ENCODE peak calls at places on chromosomes 1 and 21, in five cellular contexts. L is ovary, E is endodermal cell, Z is Panc1, J is fibroblast of lung. R is an unnamed sample.

GRCh38 chr1:156551066-156551643 is 21.2 kb downstream of the IQGAP3 start:
- DNase-seq in Z (no peak), E (no peak), J (no peak), L (no peak), R (no peak)

GRCh38 chr1:70922196-70922595 is 125.4 kb downstream of the PTGER3 start:
- DNase-seq in Z (no peak), J (no peak), L (no peak), E (no peak), R (no peak)

GRCh38 chr21:18524097-18524496 is 120.5 kb upstream of the TMPRSS15 start:
- DNase-seq in L (no peak), E (no peak), Z (no peak), J (no peak), R (no peak)

GRCh38 chr1:6108476-6108875 is 62.8 kb downstream of the KCNAB2 start:
- DNase-seq in J (no peak), L (no peak), E (no peak), Z (no peak), R (no peak)

GRCh38 chr1:234909851-234910250 is 218.8 kb downstream of the TOMM20 start:
- DNase-seq in L (no peak), E (no peak), Z (no peak), J (no peak), R (no peak)

GRCh38 chr1:115604508-115604907 is 37.3 kb upstream of the VANGL1 start:
- DNase-seq in L (no peak), J (no peak), Z (no peak), E (no peak), R (no peak)

GRCh38 chr1:3555131-3555920 is 56.0 kb downstream of the MEGF6 start:
- DNase-seq in E (no peak), Z (no peak), L (no peak), J (no peak), R (no peak)

GRCh38 chr21:35257413-35257812 is 208.3 kb upstream of the RUNX1 start:
- DNase-seq in L (peak; percentile 47), E (no peak), J (peak; percentile 95), Z (peak; percentile 61), R (peak; percentile 68)

GRCh38 chr1:67850151-67850551 is 16.9 kb upstream of the GNG12 start:
- DNase-seq in J (peak; percentile 63), Z (no peak), E (peak; percentile 54), L (no peak), R (no peak)

GRCh38 chr1:29784276-29785136 is 548.2 kb downstream of the PTPRU start:
- DNase-seq in E (no peak), Z (no peak), J (no peak), L (no peak), R (no peak)

GRCh38 chr1:28064064-28064463 is 24.3 kb downstream of the EYA3 start:
- DNase-seq in J (peak; percentile 63), Z (no peak), E (no peak), L (no peak), R (no peak)

DNA sequence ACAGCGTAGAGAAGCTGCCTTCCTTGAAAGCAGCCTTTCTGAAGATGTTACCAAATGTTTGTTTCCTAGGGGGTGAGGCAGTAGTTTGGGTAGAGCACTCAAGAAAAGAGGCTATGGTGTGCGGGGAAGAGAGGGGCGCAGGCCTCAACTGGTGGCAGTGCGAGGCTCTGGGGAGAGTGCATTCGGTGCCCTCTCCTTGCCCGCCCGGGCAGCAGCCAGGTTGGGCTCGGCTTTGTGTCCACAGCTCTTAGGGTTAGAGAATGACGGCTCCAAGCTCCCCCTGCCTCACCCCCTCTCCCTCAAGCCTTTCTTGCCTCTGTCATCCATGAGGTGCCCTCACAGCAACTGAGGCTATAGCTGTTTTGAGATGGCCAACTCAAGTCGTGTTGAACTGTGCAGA is 899 bp upstream of the SLFNL1 start:
- DNase-seq in Z (no peak), J (no peak), E (no peak), L (no peak), R (no peak)
- H3K27ac ChIP-seq in Z (no peak overlapping the region), J (no peak overlapping the region), E (no peak overlapping the region), L (no peak overlapping the region), R (no peak overlapping the region)

GRCh38 chr1:81949421-81949820 is 148.7 kb downstream of the ADGRL2 start:
- DNase-seq in Z (no peak), J (no peak), L (no peak), E (no peak), R (no peak)

GRCh38 chr1:81954388-81955023 is 153.8 kb downstream of the ADGRL2 start:
- DNase-seq in Z (no peak), E (no peak), J (peak; percentile 51), L (no peak), R (no peak)

GRCh38 chr1:81948495-81948894 is 147.8 kb downstream of the ADGRL2 start:
- DNase-seq in E (no peak), J (no peak), Z (no peak), L (no peak), R (no peak)

GRCh38 chr1:81950037-81950436 is 149.3 kb downstream of the ADGRL2 start:
- DNase-seq in L (no peak), Z (no peak), J (no peak), E (no peak), R (no peak)

GRCh38 chr1:81950845-81951244 is 150.1 kb downstream of the ADGRL2 start:
- DNase-seq in J (no peak), Z (no peak), E (no peak), L (no peak), R (no peak)
- H3K4me3 ChIP-seq in J (peak overlapping the region; percentile 3), Z (no peak overlapping the region), E (no peak overlapping the region), L (no peak overlapping the region), R (no peak overlapping the region)

DNA sequence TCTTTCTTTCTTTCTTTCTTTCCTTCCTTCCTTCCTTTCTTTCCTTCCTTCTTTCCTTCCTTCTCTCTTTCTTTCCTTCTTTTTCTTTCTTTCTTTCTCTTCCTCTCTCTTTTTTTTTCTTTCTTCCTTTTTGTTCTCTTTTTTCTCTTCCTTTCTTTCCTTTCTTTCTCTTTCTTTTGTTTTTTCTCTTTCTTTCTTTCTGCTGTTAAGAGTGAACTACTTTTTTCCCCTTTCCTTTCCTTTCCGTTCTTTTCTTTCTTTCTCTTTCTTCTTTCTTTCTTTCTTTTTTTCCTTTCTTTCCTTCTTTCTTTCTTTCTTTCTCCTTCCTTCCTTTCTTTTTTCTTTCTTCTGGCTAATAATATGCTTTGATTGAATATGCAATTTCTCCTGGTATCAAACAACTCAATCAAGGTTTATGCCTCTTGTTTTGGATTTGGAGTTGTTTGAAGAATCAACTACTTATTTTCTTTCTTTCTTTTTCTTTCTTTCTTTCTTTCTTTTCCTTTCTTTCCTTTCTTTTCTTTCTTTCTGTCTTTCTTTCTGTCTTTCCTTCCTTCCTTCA is 27.4 kb upstream of the CFHR4 start:
- DNase-seq in E (no peak), J (no peak), L (no peak), Z (no peak), R (no peak)
- TF ChIP-seq CTCF in E (no peak), J (no peak), L (no peak), Z (no peak), R (no peak)

DNA sequence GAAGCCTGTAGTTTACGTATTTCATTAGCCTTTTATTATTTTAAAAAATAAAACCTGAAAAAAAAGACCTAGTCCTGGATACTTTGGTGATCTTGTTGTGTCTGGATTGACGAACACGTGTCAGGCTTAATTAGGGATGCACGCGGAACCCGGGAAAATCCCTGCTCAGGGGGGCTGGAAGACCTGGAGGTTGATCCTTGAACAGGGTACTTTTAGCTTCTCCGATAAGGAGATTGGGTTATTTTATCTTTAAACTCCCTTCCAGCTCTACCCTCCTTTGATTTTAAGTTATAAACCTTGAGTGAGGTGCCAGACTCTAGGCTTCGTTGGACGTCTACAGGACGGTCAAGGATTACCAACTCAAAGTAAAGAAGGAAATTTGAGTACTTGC is 552 bp upstream of the ZNF691 start:
- DNase-seq in Z (no peak), L (no peak), E (no peak), J (no peak), R (no peak)
- H3K27ac ChIP-seq in Z (peak overlapping the region; percentile 68), L (no peak overlapping the region), E (no peak overlapping the region), J (peak overlapping the region; percentile 39), R (no peak overlapping the region)

GRCh38 chr1:100536031-100536430 is 1.9 kb upstream of the GPR88 start:
- DNase-seq in E (no peak), L (no peak), J (no peak), Z (no peak), R (no peak)

GRCh38 chr1:100539836-100540536 is 2.0 kb downstream of the GPR88 start:
- DNase-seq in J (peak; percentile 47), E (peak; percentile 79), L (peak; percentile 27), Z (no peak), R (no peak)

GRCh38 chr1:100542264-100542663 is 4.3 kb downstream of the GPR88 start:
- DNase-seq in J (no peak), E (no peak), Z (no peak), L (no peak), R (no peak)

GRCh38 chr1:100535264-100535663 is 2.7 kb upstream of the GPR88 start:
- DNase-seq in J (no peak), E (no peak), L (no peak), Z (no peak), R (no peak)

DNA sequence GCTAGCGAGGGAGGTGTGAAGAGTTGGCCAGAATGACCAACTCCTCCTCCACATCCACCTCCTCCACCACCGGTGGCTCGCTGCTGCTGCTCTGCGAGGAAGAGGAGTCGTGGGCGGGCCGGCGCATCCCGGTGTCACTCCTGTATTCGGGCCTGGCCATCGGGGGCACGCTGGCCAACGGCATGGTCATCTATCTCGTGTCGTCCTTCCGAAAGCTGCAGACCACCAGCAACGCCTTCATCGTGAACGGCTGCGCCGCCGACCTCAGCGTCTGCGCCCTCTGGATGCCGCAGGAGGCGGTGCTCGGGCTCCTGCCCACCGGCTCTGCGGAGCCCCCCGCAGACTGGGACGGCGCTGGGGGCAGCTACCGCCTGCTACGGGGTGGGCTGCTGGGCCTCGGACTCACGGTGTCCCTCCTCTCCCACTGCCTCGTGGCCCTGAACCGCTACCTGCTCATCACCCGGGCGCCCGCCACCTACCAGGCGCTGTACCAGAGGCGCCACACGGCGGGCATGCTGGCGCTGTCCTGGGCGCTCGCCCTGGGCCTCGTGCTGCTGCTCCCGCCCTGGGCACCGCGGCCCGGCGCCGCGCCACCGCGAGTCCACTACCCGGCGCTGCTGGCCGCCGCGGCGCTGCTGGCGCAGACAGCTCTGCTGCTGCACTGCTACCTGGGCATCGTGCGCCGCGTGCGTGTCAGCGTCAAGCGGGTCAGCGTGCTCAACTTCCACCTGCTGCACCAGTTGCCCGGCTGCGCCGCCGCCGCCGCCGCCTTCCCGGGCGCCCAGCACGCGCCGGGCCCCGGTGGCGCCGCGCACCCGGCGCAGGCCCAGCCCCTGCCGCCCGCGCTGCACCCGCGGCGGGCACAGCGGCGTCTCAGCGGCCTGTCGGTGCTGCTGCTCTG is 1.2 kb downstream of the GPR88 start:
- DNase-seq in L (peak; percentile 29), E (peak; percentile 83), J (peak; percentile 18), Z (no peak), R (no peak)
- H3K4me3 ChIP-seq in L (peak overlapping the region; percentile 21), E (peak overlapping the region; percentile 62), J (peak overlapping the region; percentile 46), Z (peak overlapping the region; percentile 16), R (peak overlapping the region; percentile 54)

GRCh38 chr1:244271909-244272308 is 179.8 kb downstream of the ADSS2 start:
- DNase-seq in Z (no peak), E (no peak), L (no peak), J (no peak), R (no peak)

GRCh38 chr1:244272471-244273261 is 179.0 kb downstream of the ADSS2 start:
- DNase-seq in J (peak; percentile 79), Z (peak; percentile 89), E (peak; percentile 88), L (peak; percentile 59), R (peak; percentile 88)

GRCh38 chr1:244273845-244274619 is 177.7 kb downstream of the ADSS2 start:
- DNase-seq in Z (no peak), L (peak; percentile 82), J (peak; percentile 100), E (peak; percentile 57), R (peak; percentile 99)

GRCh38 chr1:244271004-244271403 is 180.7 kb downstream of the ADSS2 start:
- DNase-seq in E (no peak), L (no peak), Z (no peak), J (no peak), R (no peak)

GRCh38 chr1:244273262-244273844 is 178.4 kb downstream of the ADSS2 start:
- DNase-seq in J (no peak), Z (no peak), L (no peak), E (no peak), R (no peak)
- TF ChIP-seq CTCF in J (no peak), Z (peak; percentile 73), L (no peak), E (no peak), R (no peak)

GRCh38 chr1:225768662-225769426 is 8.8 kb upstream of the SRP9 start:
- DNase-seq in E (no peak), Z (no peak), L (peak; percentile 17), J (no peak), R (no peak)
- H3K27ac ChIP-seq in E (no peak overlapping the region), Z (peak overlapping the region; percentile 10), L (peak overlapping the region; percentile 85), J (no peak overlapping the region), R (no peak overlapping the region)